ENCODE peak calls at places on chromosomes 5 and 9, in four cellular contexts. U is GM19239; T is Calu3; A is stimulated activated CD8-positive, alpha-beta memory T cell treated with anti-CD3 and anti-CD28 coated beads, Interleukin-4, amount 100 ng/mL, for 24 hours. Z is an unnamed sample.

GRCh38 chr9:35293381-35293780 is 131.6 kb downstream of the UNC13B start:
- DNase-seq in U (no peak), T (no peak), A (no peak), Z (no peak)

GRCh38 chr5:146751781-146752401 is 126.7 kb downstream of the PPP2R2B start:
- DNase-seq in U (peak), T (no peak), A (peak), Z (no peak)

GRCh38 chr9:131608469-131609115 is 63.3 kb downstream of the PRRT1B start:
- DNase-seq in U (no peak), T (peak), A (no peak), Z (no peak)

GRCh38 chr5:180523629-180524466 is 29.7 kb downstream of the CNOT6 start:
- DNase-seq in U (no peak), T (no peak), A (no peak), Z (no peak)

GRCh38 chr9:105483618-105484017 is 35.8 kb downstream of the FSD1L start:
- DNase-seq in U (no peak), T (no peak), A (no peak), Z (no peak)

GRCh38 chr5:79146352-79146751 is 34.7 kb downstream of the BHMT start:
- DNase-seq in U (no peak), T (no peak), A (no peak), Z (no peak)

GRCh38 chr5:169354263-169354662 is 53.3 kb upstream of the SLIT3 start:
- DNase-seq in U (no peak), T (no peak), A (no peak), Z (no peak)

GRCh38 chr9:95741631-95742030 is 133.9 kb upstream of the ERCC6L2 start:
- DNase-seq in U (no peak), T (no peak), A (no peak), Z (no peak)

GRCh38 chr5:131224387-131225191 is 39.3 kb upstream of the CDC42SE2 start:
- DNase-seq in U (peak), T (no peak), A (no peak), Z (peak)

GRCh38 chr9:128702949-128703615 is 779 bp downstream of the PKN3 start:
- DNase-seq in U (peak), T (no peak), A (no peak), Z (peak)

GRCh38 chr9:116566677-116567488 is 120.2 kb upstream of the TRIM32 start:
- DNase-seq in U (no peak), T (peak), A (no peak), Z (no peak)

GRCh38 chr9:133510926-133511505 is 13.7 kb downstream of the MYMK start:
- DNase-seq in U (no peak), T (no peak), A (no peak), Z (no peak)

GRCh38 chr9:91161465-91162275 is 200.0 kb downstream of the AUH start:
- DNase-seq in U (no peak), T (no peak), A (no peak), Z (no peak)

GRCh38 chr9:5441043-5441442 is 3.3 kb upstream of the PLGRKT start:
- DNase-seq in U (no peak), T (no peak), A (no peak), Z (no peak)

GRCh38 chr5:28234356-28234968 is 1196.1 kb upstream of the CDH9 start:
- DNase-seq in U (no peak), T (no peak), A (no peak), Z (no peak)

GRCh38 chr9:128927731-128928411 is 7.1 kb downstream of the PHYHD1 start:
- DNase-seq in U (peak), T (peak), A (peak), Z (peak)

GRCh38 chr5:88502179-88503064 is 233.8 kb upstream of the TMEM161B start:
- DNase-seq in U (peak), T (no peak), A (no peak), Z (no peak)

GRCh38 chr5:61673007-61673735 is 341.1 kb downstream of the ZSWIM6 start:
- DNase-seq in U (no peak), T (peak), A (no peak), Z (peak)

GRCh38 chr5:165497707-165498106 is 1992.3 kb downstream of the MAT2B start:
- DNase-seq in U (no peak), T (peak), A (no peak), Z (no peak)

GRCh38 chr9:116337015-116337414 is 183.4 kb downstream of the PAPPA start:
- DNase-seq in U (no peak), T (no peak), A (no peak), Z (no peak)

GRCh38 chr9:132114102-132114707 is 34.5 kb upstream of the MED27 start:
- DNase-seq in U (no peak), T (peak), A (peak), Z (peak)

GRCh38 chr9:86099695-86100364 is 472 bp upstream of the GOLM1 start:
- DNase-seq in U (peak), T (peak), A (no peak), Z (no peak)

GRCh38 chr9:74985041-74985440 is 32.3 kb upstream of the C9orf40 start:
- DNase-seq in U (no peak), T (no peak), A (no peak), Z (no peak)

GRCh38 chr5:160271396-160271795 is 41.0 kb downstream of the CCNJL start:
- DNase-seq in U (peak), T (no peak), A (no peak), Z (no peak)

GRCh38 chr9:125586173-125586512 is 120.9 kb downstream of the MAPKAP1 start:
- DNase-seq in U (no peak), T (no peak), A (no peak), Z (no peak)

GRCh38 chr5:76341935-76342334 is 61.1 kb upstream of the IQGAP2 start:
- DNase-seq in U (no peak), T (no peak), A (no peak), Z (no peak)

GRCh38 chr9:98809311-98810105 is 2.0 kb downstream of the GALNT12 start:
- DNase-seq in U (no peak), T (no peak), A (no peak), Z (no peak)

Z was measured in germinal center.